ENCODE peak calls at places on chromosomes 4 and X, in four cellular contexts. T, R, B and S are unnamed samples.

GRCh38 chr4:2927696-2928075 is 35.5 kb downstream of the NOP14 start:
- DNase-seq in B (no peak), R (no peak), T (no peak), S (no peak)

GRCh38 chrX:56222473-56223000 is 9.6 kb upstream of the KLF8 start:
- DNase-seq in R (no peak), B (no peak), T (no peak), S (no peak)

GRCh38 chrX:39975094-39975865 is 122.5 kb downstream of the BCOR start:
- DNase-seq in B (no peak), R (peak; percentile 74), T (no peak), S (no peak)

GRCh38 chr4:36332023-36332781 is 50.8 kb downstream of the DTHD1 start:
- DNase-seq in R (no peak), T (peak; percentile 61), B (peak; percentile 17), S (peak; percentile 22)

GRCh38 chr4:124334119-124334518 is 378.4 kb downstream of the ANKRD50 start:
- DNase-seq in R (peak; percentile 24), B (peak; percentile 5), T (no peak), S (peak; percentile 20)

GRCh38 chr4:24601121-24601520 is 16.8 kb upstream of the DHX15 start:
- DNase-seq in R (no peak), T (no peak), B (no peak), S (no peak)

GRCh38 chr4:1799364-1799996 is 6.4 kb downstream of the FGFR3 start:
- DNase-seq in R (no peak), T (no peak), B (no peak), S (no peak)

GRCh38 chrX:77160301-77160700 is 286.9 kb upstream of the FGF16 start:
- DNase-seq in R (no peak), T (no peak), B (peak; percentile 7), S (peak; percentile 35)

GRCh38 chr4:69823481-69824186 is 36.3 kb downstream of the SULT1E1 start:
- DNase-seq in B (no peak), R (peak; percentile 98), T (no peak), S (no peak)

GRCh38 chr4:8332038-8332857 is 62.7 kb downstream of the HTRA3 start:
- DNase-seq in T (no peak), R (no peak), B (no peak), S (no peak)

GRCh38 chrX:151920530-151920929 is 7.8 kb downstream of the MAGEA4 start:
- DNase-seq in R (no peak), T (no peak), B (no peak), S (no peak)

GRCh38 chrX:142233400-142233799 is 28.3 kb upstream of the MAGEC2 start:
- DNase-seq in B (no peak), R (no peak), T (no peak), S (peak; percentile 44)

GRCh38 chrX:135596495-135596894 is 76.0 kb downstream of the INTS6L start:
- DNase-seq in R (peak; percentile 2), T (no peak), B (peak; percentile 19), S (peak; percentile 1)

GRCh38 chr4:179399054-179399782 is 1957.0 kb upstream of the AGA start:
- DNase-seq in R (no peak), T (no peak), B (no peak), S (no peak)

GRCh38 chrX:151365579-151365978 is 31.4 kb upstream of the VMA21 start:
- DNase-seq in T (no peak), R (no peak), B (no peak), S (no peak)

GRCh38 chrX:154517101-154517781 is 1.2 kb upstream of the FAM3A start:
- DNase-seq in T (no peak), R (peak; percentile 67), B (no peak), S (no peak)

GRCh38 chr4:10256203-10256602 is 139.6 kb upstream of the WDR1 start:
- DNase-seq in R (no peak), B (no peak), T (no peak), S (no peak)

GRCh38 chrX:145729635-145730034 is 88.0 kb upstream of the SLITRK2 start:
- DNase-seq in B (no peak), R (no peak), T (no peak), S (no peak)

GRCh38 chr4:158122501-158122900 is 50.3 kb downstream of the GASK1B start:
- DNase-seq in B (no peak), R (no peak), T (no peak), S (no peak)

GRCh38 chrX:41384041-41384705 is 50.2 kb downstream of the DDX3X start:
- DNase-seq in B (no peak), R (no peak), T (no peak), S (no peak)

GRCh38 chrX:110675866-110676265 is 119.8 kb downstream of the CHRDL1 start:
- DNase-seq in T (no peak), B (no peak), R (no peak), S (no peak)

GRCh38 chr4:171087089-171087488 is 726.1 kb upstream of the GALNTL6 start:
- DNase-seq in T (no peak), R (no peak), B (no peak), S (no peak)

DNA sequence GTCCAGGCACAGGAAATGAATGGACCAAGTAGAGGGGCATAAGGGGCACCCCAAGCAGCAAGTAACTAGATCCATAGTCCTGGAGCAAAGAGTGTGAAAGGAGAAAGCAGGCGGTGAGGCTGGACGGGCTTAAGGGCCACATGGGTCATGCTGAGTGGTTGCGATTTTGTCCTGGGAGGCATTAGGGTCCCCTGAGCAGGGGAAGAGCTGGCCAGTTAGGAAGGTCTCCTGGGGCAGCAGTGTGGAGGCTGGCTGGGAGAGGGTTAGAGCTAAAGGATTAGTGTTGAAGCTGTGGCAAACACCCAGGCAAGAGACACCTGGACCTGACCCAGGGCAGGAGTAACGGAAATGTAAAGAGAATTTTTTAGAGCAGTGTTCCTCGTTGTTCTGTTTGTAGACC is 26.5 kb downstream of the MYOZ2 start:
- DNase-seq in T (no peak), B (no peak), R (no peak), S (no peak)
- TF ChIP-seq ZNF274 in T (no peak), B (no peak), R (no peak), S (no peak)

DNA sequence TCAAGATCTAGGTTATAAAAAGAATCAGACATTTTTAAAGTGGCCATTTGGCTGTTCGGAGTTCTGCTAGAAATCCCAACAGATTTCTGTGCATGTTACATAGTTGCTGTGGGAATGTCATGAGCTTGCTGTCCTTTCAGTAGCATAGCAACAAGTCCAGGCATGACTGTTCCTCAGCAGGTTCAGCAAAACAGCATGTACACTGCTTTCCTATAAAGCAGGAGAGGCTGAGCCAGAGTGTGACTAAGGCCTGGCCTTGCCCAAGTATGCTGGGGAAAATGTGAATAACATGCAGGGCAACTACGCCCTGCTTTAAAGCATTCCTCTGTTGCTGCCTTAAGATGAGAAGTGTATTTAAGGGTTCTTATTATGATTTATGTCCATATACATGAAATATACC is 217.1 kb upstream of the SMIM31 start:
- DNase-seq in R (peak; percentile 2), B (no peak), T (no peak), S (no peak)
- TF ChIP-seq SUZ12 in R (no peak), B (no peak), T (no peak), S (no peak)

GRCh38 chr4:15668566-15669435 is 12.8 kb upstream of the FAM200B start:
- DNase-seq in B (no peak), R (no peak), T (no peak), S (no peak)
- H3K9ac ChIP-seq in B (no peak overlapping the region), R (no peak overlapping the region), T (no peak overlapping the region), S (no peak overlapping the region)

GRCh38 chrX:9378980-9379696 is 85.7 kb upstream of the TBL1X start:
- DNase-seq in R (no peak), B (no peak), T (no peak), S (no peak)
- TF ChIP-seq ZNF274 in R (no peak), B (no peak), T (no peak), S (no peak)

GRCh38 chrX:129724767-129725166 is 14.0 kb upstream of the XPNPEP2 start:
- DNase-seq in B (no peak), T (no peak), R (no peak), S (no peak)

GRCh38 chrX:129723511-129723910 is 15.3 kb upstream of the XPNPEP2 start:
- DNase-seq in R (no peak), B (no peak), T (no peak), S (no peak)

GRCh38 chrX:129721870-129722269 is 16.9 kb upstream of the XPNPEP2 start:
- DNase-seq in R (no peak), B (no peak), T (no peak), S (no peak)

GRCh38 chrX:129728061-129728460 is 10.7 kb upstream of the XPNPEP2 start:
- DNase-seq in T (no peak), R (no peak), B (no peak), S (no peak)

DNA sequence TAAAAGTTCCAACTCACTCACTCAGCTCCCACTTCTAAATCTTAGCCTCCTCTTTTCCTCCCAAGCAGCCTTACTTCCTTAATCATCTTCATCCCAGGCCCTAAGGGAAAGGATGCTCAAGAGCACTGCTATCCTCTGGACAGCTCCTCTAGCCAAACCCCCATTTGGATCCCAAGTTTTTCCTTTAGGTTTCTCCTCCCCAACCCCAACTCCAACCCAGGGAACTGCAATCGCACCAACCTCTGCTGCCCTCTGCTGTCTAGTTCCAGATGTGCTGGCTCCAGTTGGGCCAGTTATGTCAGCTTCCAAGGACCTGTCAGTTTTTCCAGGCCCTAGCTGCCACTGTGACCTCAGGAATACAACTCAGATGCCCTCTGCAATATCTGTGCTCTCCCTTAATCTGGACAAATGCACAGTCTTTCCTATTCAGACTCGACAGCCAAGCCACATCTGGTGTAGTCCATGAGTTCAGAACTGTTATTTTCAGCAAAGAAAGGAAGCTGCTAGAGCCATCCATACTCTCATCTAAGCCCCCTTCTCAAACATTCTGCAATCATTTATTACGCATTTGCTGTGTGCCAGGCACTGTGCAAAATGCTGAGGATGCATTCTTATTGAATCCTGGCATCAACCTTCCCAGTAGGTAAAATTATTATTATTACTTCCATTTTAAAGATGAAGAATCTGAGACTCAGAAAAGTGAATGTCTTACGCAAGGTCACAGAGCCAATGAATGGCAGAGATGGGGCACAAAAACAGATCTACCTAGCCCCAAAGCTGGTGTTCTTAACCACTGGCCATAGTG is 12.3 kb upstream of the XPNPEP2 start:
- DNase-seq in T (no peak), B (peak; percentile 34), R (peak; percentile 21), S (peak; percentile 30)
- TF ChIP-seq SUZ12 in T (no peak), B (no peak), R (no peak), S (no peak)

DNA sequence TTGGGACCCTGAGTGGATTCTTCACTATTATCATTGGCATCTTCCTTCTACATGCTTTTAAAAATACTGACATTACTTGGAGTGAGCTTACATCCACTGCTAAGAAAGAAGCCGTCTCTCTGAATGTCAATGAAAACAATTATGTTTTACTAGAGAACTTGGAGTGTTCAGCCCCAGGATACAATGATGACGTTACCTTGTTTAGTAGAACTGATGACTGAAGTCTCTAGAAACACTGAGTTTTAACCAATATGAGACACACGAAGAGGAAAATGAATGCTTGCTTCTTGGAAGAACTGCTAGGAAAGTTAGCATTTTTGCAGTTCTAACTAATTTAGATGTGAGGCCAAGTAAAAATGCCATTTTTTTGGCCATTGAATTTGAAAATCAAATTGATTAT is 19.4 kb downstream of the NIPAL1 start:
- DNase-seq in T (no peak), B (no peak), R (no peak), S (no peak)
- H3K9ac ChIP-seq in T (peak overlapping the region; percentile 11), B (no peak overlapping the region), R (no peak overlapping the region), S (no peak overlapping the region)

GRCh38 chr4:100984901-100985300 is 362.4 kb downstream of the PPP3CA start:
- DNase-seq in R (no peak), B (no peak), T (no peak), S (no peak)
- TF ChIP-seq ZNF274 in R (no peak), B (no peak), T (no peak), S (no peak)

DNA sequence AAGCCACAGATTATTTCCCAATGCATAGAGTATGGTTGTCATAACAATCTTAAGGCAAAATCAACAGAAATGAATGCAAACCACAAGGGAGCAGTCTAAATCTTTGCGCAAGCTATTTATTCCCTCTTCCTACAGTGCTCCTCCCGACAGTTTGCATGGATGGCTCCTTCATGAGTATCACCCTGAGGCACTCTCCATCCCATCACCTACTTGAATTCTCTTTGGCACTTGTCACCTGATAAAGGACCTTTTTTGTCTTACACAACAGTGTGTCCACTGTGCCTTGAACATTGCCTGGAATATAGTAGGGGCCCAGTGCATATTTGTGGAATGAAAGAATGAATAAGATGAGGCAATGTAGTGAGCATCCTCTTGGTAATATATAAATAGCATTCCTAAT is 35.5 kb upstream of the MMAA start:
- DNase-seq in B (no peak), R (no peak), T (no peak), S (no peak)
- TF ChIP-seq SUZ12 in B (no peak), R (no peak), T (no peak), S (no peak)